ENCODE peak calls at places on chromosome 2, in ten cellular contexts. O is mucosa of descending colon; B is mucosa of gallbladder; I is GM13976; L is effector CD8-positive, alpha-beta T cell; T is CD8-positive, alpha-beta T cell; X is ureter; M is GM18507; Y is activated CD8-positive, alpha-beta memory T cell treated with anti-CD3 and anti-CD28 coated beads, Interleukin-2, amount 50 U/mL, for 48 hours; C is effector memory CD4-positive, alpha-beta T cell. P is an unnamed sample.

GRCh38 chr2:8525582-8526402 is 156.1 kb upstream of the ID2 start:
- DNase-seq in M (peak), L (no peak), B (peak), C (no peak), I (peak), X (peak), Y (no peak), T (no peak), O (peak), P (peak)

GRCh38 chr2:143936758-143937562 is 583.0 kb downstream of the ZEB2 start:
- DNase-seq in X (no peak), L (no peak), T (no peak), M (no peak), C (no peak), I (peak), O (no peak), Y (peak), B (peak), P (peak)

GRCh38 chr2:137764638-137765037 is 199.6 kb upstream of the HNMT start:
- DNase-seq in B (no peak), Y (no peak), T (no peak), M (no peak), O (no peak), C (no peak), L (no peak), I (no peak), X (no peak), P (no peak)

GRCh38 chr2:241036397-241036963 is 38.1 kb downstream of the SNED1 start:
- DNase-seq in T (peak), B (no peak), Y (peak), X (no peak), C (peak), O (peak), L (peak), I (peak), M (peak), P (no peak)

GRCh38 chr2:73946215-73946614 is 19.5 kb downstream of the DGUOK start:
- DNase-seq in O (no peak), C (no peak), L (no peak), T (no peak), I (no peak), B (no peak), Y (no peak), X (no peak), M (no peak), P (no peak)

GRCh38 chr2:191297031-191297430 is 51.8 kb downstream of the MYO1B start:
- DNase-seq in Y (no peak), C (no peak), T (no peak), X (no peak), I (no peak), M (no peak), O (no peak), L (no peak), B (no peak), P (no peak)

GRCh38 chr2:19990416-19990728 is 467 bp upstream of the WDR35 start:
- DNase-seq in Y (no peak), B (no peak), T (no peak), I (no peak), L (no peak), C (no peak), M (no peak), X (no peak), O (no peak), P (no peak)

GRCh38 chr2:172442072-172442895 is 14.9 kb downstream of the ITGA6 start:
- DNase-seq in Y (no peak), C (peak), X (peak), O (peak), M (no peak), T (peak), L (peak), I (no peak), B (peak), P (no peak)

GRCh38 chr2:211867845-211868361 is 670.7 kb downstream of the ERBB4 start:
- DNase-seq in B (no peak), Y (no peak), I (peak), T (no peak), M (no peak), X (no peak), O (no peak), C (no peak), L (no peak), P (no peak)

GRCh38 chr2:133986881-133987793 is 266.7 kb upstream of the MGAT5 start:
- DNase-seq in B (no peak), X (no peak), L (no peak), O (no peak), I (no peak), M (no peak), Y (no peak), T (no peak), C (no peak), P (no peak)

GRCh38 chr2:71454221-71455010 is 1.1 kb downstream of the DYSF start:
- DNase-seq in B (no peak), C (no peak), Y (no peak), L (no peak), M (no peak), X (no peak), I (no peak), O (no peak), T (no peak), P (peak)

GRCh38 chr2:97770450-97770849 is 57.1 kb downstream of the ZAP70 start:
- DNase-seq in L (no peak), C (no peak), B (no peak), X (no peak), I (no peak), M (no peak), Y (no peak), O (no peak), T (no peak), P (no peak)

GRCh38 chr2:235419996-235420395 is 73.8 kb upstream of the AGAP1 start:
- DNase-seq in C (no peak), L (no peak), M (no peak), O (no peak), I (no peak), B (no peak), T (no peak), X (no peak), Y (no peak), P (no peak)

GRCh38 chr2:239121600-239122012 is 273.7 kb downstream of the TWIST2 start:
- DNase-seq in M (no peak), T (no peak), I (no peak), B (peak), Y (no peak), L (no peak), C (no peak), X (no peak), O (no peak), P (no peak)

GRCh38 chr2:172408143-172408766 is 19.1 kb upstream of the ITGA6 start:
- DNase-seq in C (no peak), L (no peak), I (no peak), O (peak), X (peak), Y (no peak), B (no peak), M (no peak), T (no peak), P (no peak)

GRCh38 chr2:151857650-151858049 is 29.4 kb upstream of the ARL5A start:
- DNase-seq in T (no peak), C (no peak), O (no peak), X (no peak), I (no peak), Y (no peak), L (no peak), M (no peak), B (no peak), P (no peak)

GRCh38 chr2:85457877-85458316 is 39.4 kb downstream of the SH2D6 start:
- DNase-seq in O (peak), X (no peak), I (no peak), L (no peak), M (no peak), Y (no peak), C (no peak), B (no peak), T (no peak), P (no peak)

GRCh38 chr2:101238930-101239759 is 13.5 kb upstream of the CNOT11 start:
- DNase-seq in X (peak), B (peak), I (no peak), O (peak), L (no peak), Y (no peak), C (no peak), T (no peak), M (no peak), P (no peak)

GRCh38 chr2:55401124-55401523 is 18.5 kb downstream of the CCDC88A start:
- DNase-seq in L (no peak), B (no peak), O (no peak), X (no peak), I (no peak), M (no peak), Y (no peak), T (no peak), C (no peak), P (no peak)

GRCh38 chr2:195674491-195675226 is 17.6 kb downstream of the SLC39A10 start:
- DNase-seq in T (no peak), X (no peak), O (no peak), B (no peak), C (no peak), I (no peak), Y (no peak), M (no peak), L (no peak), P (no peak)

GRCh38 chr2:20225294-20226151 is 593 bp upstream of the SDC1 start:
- DNase-seq in I (peak), X (peak), Y (peak), T (no peak), O (peak), B (peak), M (peak), C (no peak), L (no peak), P (peak)

GRCh38 chr2:8145385-8145784 is 536.5 kb upstream of the ID2 start:
- DNase-seq in C (no peak), I (no peak), O (no peak), X (no peak), L (no peak), M (no peak), B (no peak), T (no peak), Y (no peak), P (no peak)

GRCh38 chr2:237700583-237701032 is 73.2 kb downstream of the LRRFIP1 start:
- DNase-seq in T (peak), M (no peak), B (no peak), X (no peak), O (no peak), L (peak), Y (peak), I (peak), C (peak), P (peak)

GRCh38 chr2:201932511-201932910 is 101.1 kb upstream of the FZD7 start:
- DNase-seq in B (no peak), Y (no peak), I (no peak), M (no peak), C (no peak), L (no peak), X (no peak), T (no peak), O (no peak), P (no peak)

GRCh38 chr2:159144776-159145614 is 141.5 kb downstream of the WDSUB1 start:
- DNase-seq in L (no peak), T (peak), B (no peak), Y (no peak), O (no peak), X (no peak), C (no peak), I (no peak), M (no peak), P (no peak)

GRCh38 chr2:130391872-130392670 is 36.2 kb downstream of the PTPN18 start:
- DNase-seq in L (no peak), Y (no peak), X (no peak), T (no peak), M (no peak), B (peak), O (no peak), C (no peak), I (no peak), P (peak)

GRCh38 chr2:224242543-224242942 is 159.4 kb downstream of the FAM124B start:
- DNase-seq in X (no peak), O (no peak), C (no peak), B (no peak), I (no peak), M (no peak), L (no peak), Y (no peak), T (no peak), P (no peak)

GRCh38 chr2:109166811-109167210 is 37.8 kb downstream of the SH3RF3 start:
- DNase-seq in X (no peak), L (no peak), T (no peak), O (no peak), Y (no peak), C (no peak), B (no peak), I (no peak), M (no peak), P (no peak)